ENCODE peak calls at places on chromosomes 4 and X, in seven cellular contexts. L is T-helper 22 cell; S is activated effector memory CD4-positive, alpha-beta T cell treated with Interleukin-2 at 50 U/mL for 16 hours; Q is H4; G is psoas muscle; P is naive thymus-derived CD4-positive, alpha-beta T cell; H is stimulated activated effector memory CD8-positive, alpha-beta T cell treated with anti-CD3 and anti-CD28 coated beads, Interleukin-12 subunit alpha, Interleukin-12 subunit beta, amount 100 ng/mL, for 72 hours. U is an unnamed sample.

GRCh38 chrX:69538321-69538876 is 34.3 kb downstream of the NALF2 start:
- DNase-seq in L (peak), S (peak), Q (no peak), G (peak), P (peak), H (peak), U (peak)

GRCh38 chr4:115433501-115433900 is 320.1 kb upstream of the NDST4 start:
- DNase-seq in L (no peak), S (no peak), Q (no peak), G (no peak), P (no peak), H (no peak), U (no peak)

GRCh38 chr4:182240161-182241130 is 2.8 kb upstream of the TENM3 start:
- DNase-seq in L (no peak), S (no peak), Q (peak), G (no peak), P (no peak), H (no peak), U (no peak)

GRCh38 chrX:71482228-71482958 is 50.5 kb upstream of the OGT start:
- DNase-seq in L (no peak), S (no peak), Q (no peak), G (no peak), P (no peak), H (no peak), U (no peak)

GRCh38 chrX:149021164-149021563 is 483.9 kb downstream of the IDS start:
- DNase-seq in L (no peak), S (no peak), Q (no peak), G (no peak), P (no peak), H (no peak), U (no peak)

GRCh38 chr4:87121332-87122065 is 98.9 kb downstream of the KLHL8 start:
- DNase-seq in L (no peak), S (no peak), Q (no peak), G (no peak), P (no peak), H (no peak), U (no peak)

GRCh38 chrX:135975421-135975820 is 1.6 kb upstream of the MMGT1 start:
- DNase-seq in L (no peak), S (no peak), Q (no peak), G (no peak), P (no peak), H (no peak), U (no peak)

GRCh38 chr4:151012836-151013235 is 2.2 kb downstream of the LRBA start:
- DNase-seq in L (peak), S (no peak), Q (peak), G (no peak), P (no peak), H (no peak), U (no peak)

GRCh38 chr4:51870441-51871188 is 27.7 kb downstream of the DCUN1D4 start:
- DNase-seq in L (no peak), S (no peak), Q (no peak), G (no peak), P (no peak), H (no peak), U (no peak)

U was measured in ovary.